ENCODE peak calls at places on chromosome 1, in five cellular contexts. One of them, this sample, is unnamed.

GRCh38 chr1:112675728-112676381 is 1.4 kb downstream of the MOV10 start:
- DNase-seq in brain microvascular endothelial cell: no peak
- DNase-seq in AG10803: no peak
- DNase-seq in HuH-7.5: no peak
- DNase-seq in hepatic stellate cell: no peak
- DNase-seq in this sample: peak

GRCh38 chr1:172401907-172402306 is 18.6 kb upstream of the C1orf105 start:
- DNase-seq in brain microvascular endothelial cell: no peak
- DNase-seq in AG10803: no peak
- DNase-seq in HuH-7.5: no peak
- DNase-seq in hepatic stellate cell: no peak
- DNase-seq in this sample: no peak

GRCh38 chr1:168408531-168409242 is 128.0 kb downstream of the TBX19 start:
- DNase-seq in brain microvascular endothelial cell: peak
- DNase-seq in AG10803: no peak
- DNase-seq in HuH-7.5: no peak
- DNase-seq in hepatic stellate cell: no peak
- DNase-seq in this sample: peak

GRCh38 chr1:42937141-42937696 is 21.4 kb downstream of the SLC2A1 start:
- DNase-seq in brain microvascular endothelial cell: peak
- DNase-seq in AG10803: peak
- DNase-seq in HuH-7.5: no peak
- DNase-seq in hepatic stellate cell: no peak
- DNase-seq in this sample: peak

GRCh38 chr1:2257245-2257627 is 29.1 kb downstream of the SKI start:
- DNase-seq in brain microvascular endothelial cell: no peak
- DNase-seq in AG10803: peak
- DNase-seq in HuH-7.5: no peak
- DNase-seq in hepatic stellate cell: no peak
- DNase-seq in this sample: no peak

GRCh38 chr1:111015222-111015621 is 51.5 kb upstream of the LRIF1 start:
- DNase-seq in brain microvascular endothelial cell: no peak
- DNase-seq in AG10803: no peak
- DNase-seq in HuH-7.5: no peak
- DNase-seq in hepatic stellate cell: no peak
- DNase-seq in this sample: no peak

GRCh38 chr1:2121071-2121691 is 71.0 kb downstream of the PRKCZ start:
- DNase-seq in brain microvascular endothelial cell: no peak
- DNase-seq in AG10803: no peak
- DNase-seq in HuH-7.5: no peak
- DNase-seq in hepatic stellate cell: no peak
- DNase-seq in this sample: no peak

GRCh38 chr1:185973645-185974044 is 239.5 kb downstream of the HMCN1 start:
- DNase-seq in brain microvascular endothelial cell: peak
- DNase-seq in AG10803: peak
- DNase-seq in HuH-7.5: no peak
- DNase-seq in hepatic stellate cell: peak
- DNase-seq in this sample: peak

GRCh38 chr1:46039571-46040052 is 92.8 kb downstream of the PIK3R3 start:
- DNase-seq in brain microvascular endothelial cell: no peak
- DNase-seq in AG10803: peak
- DNase-seq in HuH-7.5: no peak
- DNase-seq in hepatic stellate cell: no peak
- DNase-seq in this sample: peak

GRCh38 chr1:184691719-184692324 is 62.8 kb downstream of the EDEM3 start:
- DNase-seq in brain microvascular endothelial cell: peak
- DNase-seq in AG10803: peak
- DNase-seq in HuH-7.5: no peak
- DNase-seq in hepatic stellate cell: peak
- DNase-seq in this sample: peak

GRCh38 chr1:96236156-96236739 is 485.3 kb upstream of the PTBP2 start:
- DNase-seq in brain microvascular endothelial cell: peak
- DNase-seq in AG10803: peak
- DNase-seq in HuH-7.5: no peak
- DNase-seq in hepatic stellate cell: peak
- DNase-seq in this sample: peak

GRCh38 chr1:236035681-236036101 is 29.2 kb downstream of the NID1 start:
- DNase-seq in brain microvascular endothelial cell: no peak
- DNase-seq in AG10803: peak
- DNase-seq in HuH-7.5: no peak
- DNase-seq in hepatic stellate cell: peak
- DNase-seq in this sample: peak

GRCh38 chr1:187451238-187451637 is 622.5 kb downstream of the PLA2G4A start:
- DNase-seq in brain microvascular endothelial cell: no peak
- DNase-seq in AG10803: no peak
- DNase-seq in HuH-7.5: no peak
- DNase-seq in hepatic stellate cell: no peak
- DNase-seq in this sample: no peak

GRCh38 chr1:112386024-112386723 is 9.8 kb upstream of the CTTNBP2NL start:
- DNase-seq in brain microvascular endothelial cell: no peak
- DNase-seq in AG10803: no peak
- DNase-seq in HuH-7.5: no peak
- DNase-seq in hepatic stellate cell: no peak
- DNase-seq in this sample: no peak

GRCh38 chr1:221356693-221357092 is 385.2 kb downstream of the DUSP10 start:
- DNase-seq in brain microvascular endothelial cell: no peak
- DNase-seq in AG10803: no peak
- DNase-seq in HuH-7.5: no peak
- DNase-seq in hepatic stellate cell: no peak
- DNase-seq in this sample: no peak

GRCh38 chr1:89826594-89826993 is 5.8 kb downstream of the LRRC8D start:
- DNase-seq in brain microvascular endothelial cell: no peak
- DNase-seq in AG10803: no peak
- DNase-seq in HuH-7.5: peak
- DNase-seq in hepatic stellate cell: no peak
- DNase-seq in this sample: no peak

GRCh38 chr1:5901150-5901549 is 91.1 kb downstream of the NPHP4 start:
- DNase-seq in brain microvascular endothelial cell: no peak
- DNase-seq in AG10803: peak
- DNase-seq in HuH-7.5: no peak
- DNase-seq in hepatic stellate cell: no peak
- DNase-seq in this sample: no peak